ENCODE peak calls at places on chromosome 16, in six cellular contexts. One of them, this sample, is unnamed.
A peak's percentile ranks its signal among the peaks of the same experiment; 100 is the strongest.

GRCh38 chr16:88442811-88443576 is 10.1 kb upstream of the ZFPM1 start:
- DNase-seq in suprapubic skin: no peak
- DNase-seq in NCI-H69: peak; percentile 84
- DNase-seq in occipital lobe: no peak
- DNase-seq in SW480: peak; percentile 63
- DNase-seq in non-pigmented ciliary epithelial cell: no peak
- DNase-seq in this sample: no peak

GRCh38 chr16:79601092-79601977 is 798 bp upstream of the MAF start:
- DNase-seq in NCI-H69: peak; percentile 45
- DNase-seq in suprapubic skin: no peak
- DNase-seq in SW480: peak; percentile 32
- DNase-seq in non-pigmented ciliary epithelial cell: no peak
- DNase-seq in occipital lobe: no peak
- DNase-seq in this sample: no peak

GRCh38 chr16:24869033-24869432 is 23.3 kb downstream of the SLC5A11 start:
- DNase-seq in non-pigmented ciliary epithelial cell: no peak
- DNase-seq in occipital lobe: no peak
- DNase-seq in SW480: no peak
- DNase-seq in suprapubic skin: no peak
- DNase-seq in NCI-H69: no peak
- DNase-seq in this sample: peak; percentile 29

GRCh38 chr16:85570213-85570734 is 42.8 kb upstream of the GSE1 start:
- DNase-seq in NCI-H69: no peak
- DNase-seq in suprapubic skin: no peak
- DNase-seq in occipital lobe: no peak
- DNase-seq in SW480: peak; percentile 89
- DNase-seq in non-pigmented ciliary epithelial cell: no peak
- DNase-seq in this sample: no peak

GRCh38 chr16:77905356-77905920 is 116.9 kb upstream of the CLEC3A start:
- DNase-seq in occipital lobe: no peak
- DNase-seq in non-pigmented ciliary epithelial cell: no peak
- DNase-seq in SW480: peak; percentile 58
- DNase-seq in suprapubic skin: no peak
- DNase-seq in NCI-H69: peak; percentile 27
- DNase-seq in this sample: no peak

GRCh38 chr16:68737730-68738590 is 868 bp downstream of the CDH1 start:
- DNase-seq in suprapubic skin: no peak
- DNase-seq in NCI-H69: peak; percentile 26
- DNase-seq in SW480: peak; percentile 73
- DNase-seq in non-pigmented ciliary epithelial cell: no peak
- DNase-seq in occipital lobe: no peak
- DNase-seq in this sample: no peak

GRCh38 chr16:10776280-10776679 is 32.6 kb downstream of the NUBP1 start:
- DNase-seq in non-pigmented ciliary epithelial cell: no peak
- DNase-seq in SW480: no peak
- DNase-seq in NCI-H69: no peak
- DNase-seq in occipital lobe: no peak
- DNase-seq in suprapubic skin: no peak
- DNase-seq in this sample: no peak

GRCh38 chr16:85994492-85995433 is 95.8 kb downstream of the IRF8 start:
- DNase-seq in occipital lobe: no peak
- DNase-seq in suprapubic skin: no peak
- DNase-seq in SW480: no peak
- DNase-seq in NCI-H69: no peak
- DNase-seq in non-pigmented ciliary epithelial cell: no peak
- DNase-seq in this sample: no peak

GRCh38 chr16:30660424-30661251 is 2.4 kb downstream of the FBRS start:
- DNase-seq in suprapubic skin: no peak
- DNase-seq in occipital lobe: no peak
- DNase-seq in NCI-H69: no peak
- DNase-seq in non-pigmented ciliary epithelial cell: no peak
- DNase-seq in SW480: no peak
- DNase-seq in this sample: no peak

GRCh38 chr16:59412275-59412841 is 678.2 kb upstream of the GOT2 start:
- DNase-seq in suprapubic skin: no peak
- DNase-seq in non-pigmented ciliary epithelial cell: no peak
- DNase-seq in SW480: peak; percentile 23
- DNase-seq in occipital lobe: no peak
- DNase-seq in NCI-H69: no peak
- DNase-seq in this sample: no peak

GRCh38 chr16:69131167-69131748 is 1.1 kb downstream of the CHTF8 start:
- DNase-seq in NCI-H69: peak; percentile 50
- DNase-seq in suprapubic skin: peak; percentile 52
- DNase-seq in occipital lobe: no peak
- DNase-seq in non-pigmented ciliary epithelial cell: no peak
- DNase-seq in SW480: no peak
- DNase-seq in this sample: no peak

GRCh38 chr16:21159281-21159951 is 942 bp downstream of the LDAF1 start:
- DNase-seq in SW480: no peak
- DNase-seq in NCI-H69: no peak
- DNase-seq in suprapubic skin: peak; percentile 83
- DNase-seq in occipital lobe: no peak
- DNase-seq in non-pigmented ciliary epithelial cell: no peak
- DNase-seq in this sample: peak; percentile 79

GRCh38 chr16:79049040-79049439 is 551.5 kb downstream of the MAF start:
- DNase-seq in occipital lobe: no peak
- DNase-seq in non-pigmented ciliary epithelial cell: no peak
- DNase-seq in SW480: no peak
- DNase-seq in suprapubic skin: no peak
- DNase-seq in NCI-H69: peak; percentile 90
- DNase-seq in this sample: no peak

GRCh38 chr16:11145173-11145820 is 110.7 kb downstream of the SOCS1 start:
- DNase-seq in SW480: no peak
- DNase-seq in occipital lobe: no peak
- DNase-seq in suprapubic skin: no peak
- DNase-seq in NCI-H69: peak; percentile 82
- DNase-seq in non-pigmented ciliary epithelial cell: no peak
- DNase-seq in this sample: no peak

GRCh38 chr16:68416057-68417046 is 32.0 kb downstream of the SMPD3 start:
- DNase-seq in occipital lobe: no peak
- DNase-seq in NCI-H69: peak; percentile 81
- DNase-seq in suprapubic skin: no peak
- DNase-seq in non-pigmented ciliary epithelial cell: no peak
- DNase-seq in SW480: no peak
- DNase-seq in this sample: no peak

GRCh38 chr16:84989791-84990620 is 21.3 kb downstream of the ZDHHC7 start:
- DNase-seq in suprapubic skin: no peak
- DNase-seq in NCI-H69: no peak
- DNase-seq in non-pigmented ciliary epithelial cell: no peak
- DNase-seq in SW480: no peak
- DNase-seq in occipital lobe: no peak
- DNase-seq in this sample: no peak

GRCh38 chr16:69444873-69445517 is 20.6 kb downstream of the CYB5B start:
- DNase-seq in suprapubic skin: no peak
- DNase-seq in non-pigmented ciliary epithelial cell: no peak
- DNase-seq in occipital lobe: no peak
- DNase-seq in SW480: no peak
- DNase-seq in NCI-H69: no peak
- DNase-seq in this sample: no peak

GRCh38 chr16:78425957-78426590 is 326.6 kb downstream of the WWOX start:
- DNase-seq in non-pigmented ciliary epithelial cell: no peak
- DNase-seq in suprapubic skin: no peak
- DNase-seq in SW480: no peak
- DNase-seq in NCI-H69: no peak
- DNase-seq in occipital lobe: no peak
- DNase-seq in this sample: no peak

GRCh38 chr16:11306381-11306780 is 25.3 kb upstream of the PRM1 start:
- DNase-seq in NCI-H69: no peak
- DNase-seq in SW480: no peak
- DNase-seq in non-pigmented ciliary epithelial cell: no peak
- DNase-seq in occipital lobe: no peak
- DNase-seq in suprapubic skin: no peak
- DNase-seq in this sample: no peak

GRCh38 chr16:52552643-52553042 is 5.7 kb upstream of the TOX3 start:
- DNase-seq in occipital lobe: no peak
- DNase-seq in non-pigmented ciliary epithelial cell: no peak
- DNase-seq in SW480: peak; percentile 35
- DNase-seq in suprapubic skin: no peak
- DNase-seq in NCI-H69: peak; percentile 87
- DNase-seq in this sample: no peak

GRCh38 chr16:85329059-85329812 is 217.0 kb upstream of the CIBAR2 start:
- DNase-seq in SW480: peak; percentile 9
- DNase-seq in NCI-H69: peak; percentile 96
- DNase-seq in occipital lobe: no peak
- DNase-seq in non-pigmented ciliary epithelial cell: no peak
- DNase-seq in suprapubic skin: no peak
- DNase-seq in this sample: no peak

GRCh38 chr16:87437327-87437726 is 45.2 kb downstream of the MAP1LC3B start:
- DNase-seq in SW480: no peak
- DNase-seq in suprapubic skin: no peak
- DNase-seq in occipital lobe: no peak
- DNase-seq in non-pigmented ciliary epithelial cell: no peak
- DNase-seq in NCI-H69: no peak
- DNase-seq in this sample: no peak

GRCh38 chr16:66262253-66263167 is 104.0 kb upstream of the CDH5 start:
- DNase-seq in NCI-H69: no peak
- DNase-seq in non-pigmented ciliary epithelial cell: no peak
- DNase-seq in occipital lobe: no peak
- DNase-seq in suprapubic skin: peak; percentile 81
- DNase-seq in SW480: no peak
- DNase-seq in this sample: peak; percentile 74

GRCh38 chr16:6684076-6684673 is 648.5 kb upstream of the RBFOX1 start:
- DNase-seq in NCI-H69: peak; percentile 27
- DNase-seq in non-pigmented ciliary epithelial cell: no peak
- DNase-seq in SW480: peak; percentile 37
- DNase-seq in suprapubic skin: no peak
- DNase-seq in occipital lobe: no peak
- DNase-seq in this sample: no peak

GRCh38 chr16:67326115-67326471 is 448 bp downstream of the KCTD19 start:
- DNase-seq in occipital lobe: no peak
- DNase-seq in non-pigmented ciliary epithelial cell: no peak
- DNase-seq in SW480: no peak
- DNase-seq in suprapubic skin: no peak
- DNase-seq in NCI-H69: no peak
- DNase-seq in this sample: no peak

GRCh38 chr16:87080571-87081167 is 236.5 kb downstream of the C16orf95 start:
- DNase-seq in non-pigmented ciliary epithelial cell: no peak
- DNase-seq in NCI-H69: no peak
- DNase-seq in suprapubic skin: no peak
- DNase-seq in SW480: peak; percentile 16
- DNase-seq in occipital lobe: no peak
- DNase-seq in this sample: no peak

GRCh38 chr16:9518054-9518453 is 426.6 kb downstream of the HAPSTR1 start:
- DNase-seq in occipital lobe: no peak
- DNase-seq in SW480: no peak
- DNase-seq in NCI-H69: no peak
- DNase-seq in non-pigmented ciliary epithelial cell: no peak
- DNase-seq in suprapubic skin: no peak
- DNase-seq in this sample: no peak

GRCh38 chr16:85091522-85091910 is 20.8 kb downstream of the CIBAR2 start:
- DNase-seq in non-pigmented ciliary epithelial cell: no peak
- DNase-seq in NCI-H69: no peak
- DNase-seq in occipital lobe: no peak
- DNase-seq in SW480: no peak
- DNase-seq in suprapubic skin: no peak
- DNase-seq in this sample: no peak

GRCh38 chr16:68084504-68085258 is 489 bp upstream of the NFATC3 start:
- DNase-seq in SW480: peak; percentile 92
- DNase-seq in occipital lobe: peak; percentile 95
- DNase-seq in NCI-H69: peak; percentile 88
- DNase-seq in suprapubic skin: peak; percentile 94
- DNase-seq in non-pigmented ciliary epithelial cell: no peak
- DNase-seq in this sample: peak; percentile 99

GRCh38 chr16:2470603-2471015 is 488 bp upstream of the NTN3 start:
- DNase-seq in NCI-H69: peak; percentile 90
- DNase-seq in occipital lobe: no peak
- DNase-seq in SW480: no peak
- DNase-seq in suprapubic skin: no peak
- DNase-seq in non-pigmented ciliary epithelial cell: no peak
- DNase-seq in this sample: no peak

GRCh38 chr16:56145369-56145768 is 45.9 kb upstream of the GNAO1 start:
- DNase-seq in suprapubic skin: no peak
- DNase-seq in NCI-H69: peak; percentile 72
- DNase-seq in non-pigmented ciliary epithelial cell: no peak
- DNase-seq in occipital lobe: no peak
- DNase-seq in SW480: no peak
- DNase-seq in this sample: no peak

GRCh38 chr16:89918453-89919347 is at the start of gene MC1R:
- DNase-seq in non-pigmented ciliary epithelial cell: no peak
- DNase-seq in NCI-H69: peak; percentile 46
- DNase-seq in suprapubic skin: peak; percentile 72
- DNase-seq in SW480: peak; percentile 55
- DNase-seq in occipital lobe: no peak
- DNase-seq in this sample: no peak

GRCh38 chr16:1707193-1707790 is 1.3 kb downstream of the MAPK8IP3 start:
- DNase-seq in occipital lobe: peak; percentile 58
- DNase-seq in suprapubic skin: no peak
- DNase-seq in SW480: no peak
- DNase-seq in non-pigmented ciliary epithelial cell: no peak
- DNase-seq in NCI-H69: no peak
- DNase-seq in this sample: no peak

GRCh38 chr16:66502020-66502913 is 47.7 kb downstream of the TK2 start:
- DNase-seq in suprapubic skin: peak; percentile 86
- DNase-seq in occipital lobe: no peak
- DNase-seq in NCI-H69: no peak
- DNase-seq in SW480: no peak
- DNase-seq in non-pigmented ciliary epithelial cell: no peak
- DNase-seq in this sample: no peak

GRCh38 chr16:80909720-80910119 is 97.0 kb downstream of the CMC2 start:
- DNase-seq in occipital lobe: no peak
- DNase-seq in SW480: no peak
- DNase-seq in NCI-H69: no peak
- DNase-seq in suprapubic skin: no peak
- DNase-seq in non-pigmented ciliary epithelial cell: no peak
- DNase-seq in this sample: no peak

GRCh38 chr16:88548131-88548874 is 21.9 kb upstream of the ZC3H18 start:
- DNase-seq in SW480: no peak
- DNase-seq in occipital lobe: no peak
- DNase-seq in non-pigmented ciliary epithelial cell: no peak
- DNase-seq in suprapubic skin: no peak
- DNase-seq in NCI-H69: no peak
- DNase-seq in this sample: no peak